ENCODE peak calls at places on chromosomes 1 and 21, in seven cellular contexts. U, T, I, C, J, L and B are unnamed samples. For H3K9me3 and H3K36me3, the result is how much of the 10 kb centered on the place peaks cover.

GRCh38 chr1:213983589-213984386 is 4.0 kb upstream of the PROX1 start:
- DNase-seq in U (no peak), T (no peak), I (no peak), C (no peak), J (no peak), L (no peak), B (no peak)

GRCh38 chr1:241408170-241408569 is 51.2 kb upstream of the RGS7 start:
- DNase-seq in U (no peak), T (no peak), I (no peak), C (no peak), J (no peak), L (no peak), B (peak)

GRCh38 chr1:175036476-175036875 is 13.3 kb upstream of the MRPS14 start:
- DNase-seq in U (no peak), T (no peak), I (no peak), C (no peak), J (no peak), L (no peak), B (no peak)

GRCh38 chr1:216562383-216562782 is 139.1 kb upstream of the USH2A start:
- DNase-seq in U (no peak), T (no peak), I (no peak), C (no peak), J (no peak), L (no peak), B (peak)

GRCh38 chr1:145871994-145872411 is 13.1 kb upstream of the PIAS3 start:
- DNase-seq in U (peak), T (no peak), I (no peak), C (peak), J (no peak), L (peak), B (no peak)

GRCh38 chr1:85268801-85269585 is 7.4 kb downstream of the BCL10 start:
- DNase-seq in U (no peak), T (no peak), I (no peak), C (no peak), J (no peak), L (no peak), B (no peak)

GRCh38 chr1:210796421-210796820 is 337.5 kb downstream of the KCNH1 start:
- DNase-seq in U (no peak), T (no peak), I (no peak), C (no peak), J (no peak), L (no peak), B (no peak)

GRCh38 chr1:29237906-29238600 is 1.7 kb downstream of the PTPRU start:
- DNase-seq in U (no peak), T (peak), I (peak), C (no peak), J (no peak), L (peak), B (peak)

GRCh38 chr1:45945426-45945825 is 142.0 kb downstream of the MAST2 start:
- DNase-seq in U (peak), T (no peak), I (no peak), C (no peak), J (no peak), L (peak), B (no peak)

GRCh38 chr21:32742470-32742869 is 14.7 kb upstream of the SYNJ1 start:
- DNase-seq in U (no peak), T (no peak), I (no peak), C (no peak), J (no peak), L (no peak), B (no peak)

GRCh38 chr1:32349211-32349708 is 13.0 kb downstream of the FAM229A start:
- DNase-seq in U (no peak), T (no peak), I (peak), C (no peak), J (no peak), L (peak), B (no peak)

GRCh38 chr1:161258439-161259386 is at the start of gene PCP4L1:
- DNase-seq in U (peak), T (peak), I (peak), C (no peak), J (peak), L (peak), B (peak)

GRCh38 chr21:28719731-28720130 is 272.9 kb downstream of the LTN1 start:
- DNase-seq in U (no peak), T (no peak), I (no peak), C (no peak), J (no peak), L (no peak), B (no peak)

GRCh38 chr1:230090194-230090711 is 23.2 kb downstream of the GALNT2 start:
- DNase-seq in U (no peak), T (no peak), I (no peak), C (no peak), J (no peak), L (no peak), B (no peak)

GRCh38 chr1:61051455-61052392 is 30.6 kb upstream of the NFIA start:
- DNase-seq in U (no peak), T (no peak), I (no peak), C (no peak), J (no peak), L (peak), B (no peak)

GRCh38 chr1:214224605-214225354 is 56.2 kb upstream of the SMYD2 start:
- DNase-seq in U (peak), T (no peak), I (no peak), C (no peak), J (no peak), L (no peak), B (no peak)

GRCh38 chr1:232925421-232926202 is 24.8 kb upstream of the NTPCR start:
- DNase-seq in U (no peak), T (no peak), I (no peak), C (no peak), J (no peak), L (no peak), B (no peak)

GRCh38 chr21:17002628-17003027 is 510.2 kb upstream of the CXADR start:
- DNase-seq in U (no peak), T (no peak), I (no peak), C (no peak), J (no peak), L (no peak), B (no peak)

GRCh38 chr1:184567648-184568047 is 180.8 kb downstream of the C1orf21 start:
- DNase-seq in U (no peak), T (no peak), I (no peak), C (no peak), J (no peak), L (no peak), B (no peak)

GRCh38 chr1:219422811-219423598 is 189.9 kb downstream of the ZC3H11B start:
- DNase-seq in U (no peak), T (no peak), I (no peak), C (no peak), J (no peak), L (no peak), B (no peak)

GRCh38 chr1:29322147-29322694 is 85.9 kb downstream of the PTPRU start:
- DNase-seq in U (no peak), T (no peak), I (no peak), C (no peak), J (no peak), L (no peak), B (no peak)

GRCh38 chr1:112359961-112360767 is 35.9 kb upstream of the CTTNBP2NL start:
- DNase-seq in U (peak), T (peak), I (no peak), C (no peak), J (peak), L (peak), B (peak)

GRCh38 chr1:99004270-99005141 is at the start of gene PLPPR5:
- DNase-seq in U (no peak), T (peak), I (peak), C (no peak), J (peak), L (no peak), B (no peak)

GRCh38 chr1:239446611-239447010 is 60.2 kb downstream of the CHRM3 start:
- DNase-seq in U (no peak), T (no peak), I (no peak), C (no peak), J (no peak), L (no peak), B (no peak)

GRCh38 chr1:52621950-52622349 is 11.0 kb upstream of the SHISAL2A start:
- DNase-seq in U (no peak), T (no peak), I (no peak), C (no peak), J (no peak), L (no peak), B (no peak)

GRCh38 chr1:110948038-110948810 is 15.5 kb downstream of the LRIF1 start:
- DNase-seq in U (no peak), T (no peak), I (no peak), C (no peak), J (no peak), L (no peak), B (no peak)

GRCh38 chr1:8938232-8939117 is 7.2 kb upstream of the CA6 start:
- DNase-seq in U (no peak), T (peak), I (no peak), C (no peak), J (no peak), L (no peak), B (no peak)

GRCh38 chr1:4379451-4380175 is 274.8 kb upstream of the AJAP1 start:
- DNase-seq in U (no peak), T (no peak), I (no peak), C (no peak), J (no peak), L (no peak), B (no peak)
- H3K9me3 ChIP-seq in U (under half), T (under half), I (under half), C (under half), J (under half), L (under half), B (under half)

GRCh38 chr21:14982336-14982735 is 82.5 kb downstream of the NRIP1 start:
- DNase-seq in U (no peak), T (no peak), I (no peak), C (no peak), J (no peak), L (no peak), B (no peak)
- H3K36me3 ChIP-seq in U (under half), T (under half), I (under half), C (under half), J (under half), L (under half), B (under half)

GRCh38 chr1:57234459-57234858 is 189.4 kb downstream of the DAB1 start:
- DNase-seq in U (peak), T (no peak), I (no peak), C (no peak), J (no peak), L (no peak), B (no peak)
- H3K9me3 ChIP-seq in U (under half), T (under half), I (under half), C (under half), J (under half), L (under half), B (under half)

GRCh38 chr1:64864018-64864945 is 102.1 kb downstream of the JAK1 start:
- DNase-seq in U (peak), T (no peak), I (no peak), C (peak), J (no peak), L (peak), B (no peak)

GRCh38 chr1:64865105-64865757 is 101.1 kb downstream of the JAK1 start:
- DNase-seq in U (no peak), T (no peak), I (no peak), C (no peak), J (no peak), L (no peak), B (no peak)

GRCh38 chr1:64867266-64867665 is 99.1 kb downstream of the JAK1 start:
- DNase-seq in U (no peak), T (no peak), I (no peak), C (no peak), J (no peak), L (no peak), B (no peak)

GRCh38 chr1:64871256-64871655 is 95.1 kb downstream of the JAK1 start:
- DNase-seq in U (no peak), T (no peak), I (no peak), C (no peak), J (no peak), L (no peak), B (no peak)

DNA sequence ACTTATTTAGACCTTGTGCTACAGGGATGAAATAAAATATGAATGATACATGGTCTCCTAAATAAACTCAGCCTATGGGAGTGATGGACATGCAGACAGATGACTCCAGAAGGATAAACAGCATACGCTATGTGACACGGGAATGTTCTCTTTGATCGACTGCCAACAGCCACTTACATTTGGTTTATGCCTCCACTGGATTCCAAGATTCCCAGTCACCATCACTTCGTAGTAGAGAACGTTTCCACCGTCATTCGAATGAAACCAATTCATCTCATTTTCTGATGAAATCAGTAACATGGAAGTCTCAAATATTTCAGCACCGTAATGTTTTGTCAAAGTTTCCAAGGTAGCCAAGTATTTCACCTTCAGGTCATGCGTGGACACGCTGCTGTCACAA is 99.7 kb downstream of the JAK1 start:
- DNase-seq in U (no peak), T (no peak), I (no peak), C (no peak), J (no peak), L (no peak), B (no peak)
- H3K36me3 ChIP-seq in U (under half), T (under half), I (under half), C (half or more), J (under half), L (under half), B (under half)

GRCh38 chr1:2810281-2810680 is 8.8 kb upstream of the TTC34 start:
- DNase-seq in U (no peak), T (no peak), I (peak), C (no peak), J (no peak), L (no peak), B (no peak)

GRCh38 chr1:2812939-2813653 is 11.6 kb upstream of the TTC34 start:
- DNase-seq in U (no peak), T (no peak), I (peak), C (no peak), J (no peak), L (no peak), B (no peak)

GRCh38 chr1:2812136-2812535 is 10.6 kb upstream of the TTC34 start:
- DNase-seq in U (no peak), T (no peak), I (peak), C (no peak), J (no peak), L (no peak), B (no peak)

GRCh38 chr1:2810899-2811525 is 9.5 kb upstream of the TTC34 start:
- DNase-seq in U (no peak), T (no peak), I (peak), C (no peak), J (no peak), L (no peak), B (no peak)

GRCh38 chr1:2811526-2811905 is 10.0 kb upstream of the TTC34 start:
- DNase-seq in U (no peak), T (no peak), I (peak), C (no peak), J (no peak), L (no peak), B (no peak)
- H3K9me3 ChIP-seq in U (under half), T (under half), I (under half), C (under half), J (under half), L (under half), B (under half)

GRCh38 chr1:231260351-231260750 is 19.3 kb downstream of the GNPAT start:
- DNase-seq in U (no peak), T (no peak), I (no peak), C (no peak), J (no peak), L (no peak), B (no peak)

GRCh38 chr1:231264642-231265041 is 23.6 kb downstream of the GNPAT start:
- DNase-seq in U (no peak), T (no peak), I (no peak), C (no peak), J (no peak), L (no peak), B (no peak)

GRCh38 chr1:231266811-231267322 is 25.9 kb downstream of the GNPAT start:
- DNase-seq in U (no peak), T (no peak), I (no peak), C (no peak), J (no peak), L (no peak), B (no peak)

GRCh38 chr1:231265379-231265778 is 24.4 kb downstream of the GNPAT start:
- DNase-seq in U (no peak), T (no peak), I (no peak), C (no peak), J (no peak), L (no peak), B (no peak)
- H3K36me3 ChIP-seq in U (under half), T (under half), I (under half), C (under half), J (under half), L (under half), B (under half)